ENCODE peak calls at places on chromosomes 16 and 17, in four cellular contexts. B is central memory CD4-positive, alpha-beta T cell; R is caudate nucleus; C is tibial artery. M is an unnamed sample.

GRCh38 chr17:64920026-64920418 is 744 bp upstream of the LRRC37A3 start:
- DNase-seq in B (no peak), R (no peak), C (no peak), M (peak)

GRCh38 chr17:60960398-60961065 is 282.9 kb downstream of the BCAS3 start:
- DNase-seq in B (no peak), R (no peak), C (no peak), M (no peak)

GRCh38 chr16:10511829-10512228 is 68.6 kb downstream of the EMP2 start:
- DNase-seq in B (no peak), R (no peak), C (no peak), M (no peak)

GRCh38 chr17:20191066-20191465 is 181.9 kb downstream of the SPECC1 start:
- DNase-seq in B (no peak), R (no peak), C (no peak), M (no peak)

GRCh38 chr17:58527306-58527705 is 12.9 kb upstream of the MTMR4 start:
- DNase-seq in B (no peak), R (no peak), C (no peak), M (no peak)

GRCh38 chr17:2700491-2701141 is 10.9 kb downstream of the CLUH start:
- DNase-seq in B (no peak), R (no peak), C (no peak), M (no peak)

GRCh38 chr16:82993415-82993814 is 366.6 kb downstream of the CDH13 start:
- DNase-seq in B (no peak), R (no peak), C (no peak), M (no peak)

GRCh38 chr16:1060416-1061340 is 11.9 kb upstream of the SSTR5 start:
- DNase-seq in B (no peak), R (no peak), C (no peak), M (no peak)

GRCh38 chr16:49547448-49547847 is 173.8 kb downstream of the C16orf78 start:
- DNase-seq in B (no peak), R (no peak), C (no peak), M (no peak)

GRCh38 chr17:78497115-78497540 is 80.1 kb downstream of the DNAH17 start:
- DNase-seq in B (peak), R (peak), C (peak), M (peak)

GRCh38 chr16:90046971-90047713 is 27.9 kb upstream of the DBNDD1 start:
- DNase-seq in B (no peak), R (no peak), C (peak), M (no peak)

GRCh38 chr16:26005336-26005735 is 313.6 kb downstream of the HS3ST4 start:
- DNase-seq in B (no peak), R (no peak), C (no peak), M (no peak)

GRCh38 chr16:12157510-12158093 is 181.1 kb downstream of the SNX29 start:
- DNase-seq in B (no peak), R (no peak), C (no peak), M (no peak)

GRCh38 chr16:84618428-84619102 is 687 bp upstream of the COTL1 start:
- DNase-seq in B (no peak), R (no peak), C (no peak), M (no peak)

GRCh38 chr16:19707699-19708497 is 10.1 kb downstream of the KNOP1 start:
- DNase-seq in B (no peak), R (no peak), C (no peak), M (no peak)

M was measured in naive thymus-derived CD4-positive, alpha-beta T cell.